ENCODE peak calls at places on chromosomes 13 and 19, in seven cellular contexts. One of them, this sample, is unnamed. For H3K27me3, the result is how much of the 10 kb centered on the place peaks cover.

GRCh38 chr19:33823341-33823740 is 26.7 kb downstream of the KCTD15 start:
- DNase-seq in cardiac muscle cell: no peak
- DNase-seq in body of pancreas: no peak
- DNase-seq in CD8-positive, alpha-beta T cell: no peak
- DNase-seq in PC-3: no peak
- DNase-seq in heart left ventricle: no peak
- DNase-seq in foreskin keratinocyte: no peak
- DNase-seq in this sample: no peak

GRCh38 chr13:48954086-48954485 is 21.6 kb upstream of the FNDC3A start:
- DNase-seq in cardiac muscle cell: peak
- DNase-seq in body of pancreas: no peak
- DNase-seq in CD8-positive, alpha-beta T cell: no peak
- DNase-seq in PC-3: peak
- DNase-seq in heart left ventricle: no peak
- DNase-seq in foreskin keratinocyte: no peak
- DNase-seq in this sample: no peak

GRCh38 chr19:33432408-33433170 is 59.1 kb downstream of the CEBPG start:
- DNase-seq in cardiac muscle cell: no peak
- DNase-seq in body of pancreas: no peak
- DNase-seq in CD8-positive, alpha-beta T cell: no peak
- DNase-seq in PC-3: no peak
- DNase-seq in heart left ventricle: no peak
- DNase-seq in foreskin keratinocyte: no peak
- DNase-seq in this sample: no peak

GRCh38 chr19:47729468-47729798 is 15.9 kb upstream of the NOP53 start:
- DNase-seq in cardiac muscle cell: peak
- DNase-seq in body of pancreas: peak
- DNase-seq in CD8-positive, alpha-beta T cell: no peak
- DNase-seq in PC-3: peak
- DNase-seq in heart left ventricle: peak
- DNase-seq in foreskin keratinocyte: peak
- DNase-seq in this sample: peak

GRCh38 chr19:6777434-6777833 is 4.9 kb downstream of the VAV1 start:
- DNase-seq in cardiac muscle cell: no peak
- DNase-seq in body of pancreas: no peak
- DNase-seq in CD8-positive, alpha-beta T cell: no peak
- DNase-seq in PC-3: no peak
- DNase-seq in heart left ventricle: no peak
- DNase-seq in foreskin keratinocyte: no peak
- DNase-seq in this sample: no peak

GRCh38 chr13:79393564-79394249 is 12.3 kb downstream of the RBM26 start:
- DNase-seq in cardiac muscle cell: no peak
- DNase-seq in body of pancreas: no peak
- DNase-seq in CD8-positive, alpha-beta T cell: peak
- DNase-seq in PC-3: peak
- DNase-seq in heart left ventricle: no peak
- DNase-seq in foreskin keratinocyte: no peak
- DNase-seq in this sample: no peak

GRCh38 chr19:53927745-53928144 is 18.7 kb downstream of the CACNG7 start:
- DNase-seq in cardiac muscle cell: peak
- DNase-seq in body of pancreas: peak
- DNase-seq in CD8-positive, alpha-beta T cell: peak
- DNase-seq in PC-3: peak
- DNase-seq in heart left ventricle: peak
- DNase-seq in foreskin keratinocyte: peak
- DNase-seq in this sample: no peak

GRCh38 chr19:23309926-23310325 is 59.7 kb upstream of the ZNF724 start:
- DNase-seq in cardiac muscle cell: no peak
- DNase-seq in body of pancreas: no peak
- DNase-seq in CD8-positive, alpha-beta T cell: no peak
- DNase-seq in PC-3: no peak
- DNase-seq in heart left ventricle: no peak
- DNase-seq in foreskin keratinocyte: peak
- DNase-seq in this sample: no peak

GRCh38 chr19:48698046-48698445 is 2.3 kb downstream of the FUT2 start:
- DNase-seq in cardiac muscle cell: peak
- DNase-seq in body of pancreas: peak
- DNase-seq in CD8-positive, alpha-beta T cell: no peak
- DNase-seq in PC-3: peak
- DNase-seq in heart left ventricle: no peak
- DNase-seq in foreskin keratinocyte: peak
- DNase-seq in this sample: no peak

GRCh38 chr13:110794209-110794608 is 80.7 kb downstream of the ING1 start:
- DNase-seq in cardiac muscle cell: no peak
- DNase-seq in body of pancreas: no peak
- DNase-seq in CD8-positive, alpha-beta T cell: no peak
- DNase-seq in PC-3: no peak
- DNase-seq in heart left ventricle: no peak
- DNase-seq in foreskin keratinocyte: no peak
- DNase-seq in this sample: no peak

GRCh38 chr13:20446900-20447299 is 78.8 kb downstream of the CRYL1 start:
- DNase-seq in cardiac muscle cell: peak
- DNase-seq in body of pancreas: no peak
- DNase-seq in CD8-positive, alpha-beta T cell: no peak
- DNase-seq in PC-3: no peak
- DNase-seq in heart left ventricle: no peak
- DNase-seq in foreskin keratinocyte: no peak
- DNase-seq in this sample: no peak

GRCh38 chr13:20442798-20443381 is 82.8 kb downstream of the CRYL1 start:
- DNase-seq in cardiac muscle cell: no peak
- DNase-seq in body of pancreas: no peak
- DNase-seq in CD8-positive, alpha-beta T cell: no peak
- DNase-seq in PC-3: peak
- DNase-seq in heart left ventricle: no peak
- DNase-seq in foreskin keratinocyte: no peak
- DNase-seq in this sample: no peak

GRCh38 chr13:20451397-20451796 is 74.3 kb downstream of the CRYL1 start:
- DNase-seq in cardiac muscle cell: no peak
- DNase-seq in body of pancreas: no peak
- DNase-seq in CD8-positive, alpha-beta T cell: no peak
- DNase-seq in PC-3: no peak
- DNase-seq in heart left ventricle: no peak
- DNase-seq in foreskin keratinocyte: no peak
- DNase-seq in this sample: no peak

GRCh38 chr13:20446405-20446804 is 79.3 kb downstream of the CRYL1 start:
- DNase-seq in cardiac muscle cell: no peak
- DNase-seq in body of pancreas: no peak
- DNase-seq in CD8-positive, alpha-beta T cell: no peak
- DNase-seq in PC-3: no peak
- DNase-seq in heart left ventricle: no peak
- DNase-seq in foreskin keratinocyte: no peak
- DNase-seq in this sample: no peak

GRCh38 chr13:20448470-20448869 is 77.2 kb downstream of the CRYL1 start:
- DNase-seq in cardiac muscle cell: no peak
- DNase-seq in body of pancreas: no peak
- DNase-seq in CD8-positive, alpha-beta T cell: no peak
- DNase-seq in PC-3: no peak
- DNase-seq in heart left ventricle: no peak
- DNase-seq in foreskin keratinocyte: no peak
- DNase-seq in this sample: no peak
- H3K27me3 ChIP-seq in cardiac muscle cell: under half
- H3K27me3 ChIP-seq in body of pancreas: under half
- H3K27me3 ChIP-seq in CD8-positive, alpha-beta T cell: under half
- H3K27me3 ChIP-seq in PC-3: under half
- H3K27me3 ChIP-seq in heart left ventricle: under half
- H3K27me3 ChIP-seq in foreskin keratinocyte: under half
- H3K27me3 ChIP-seq in this sample: under half

GRCh38 chr19:39768334-39768733 is 10.3 kb upstream of the LEUTX start:
- DNase-seq in cardiac muscle cell: no peak
- DNase-seq in body of pancreas: no peak
- DNase-seq in CD8-positive, alpha-beta T cell: no peak
- DNase-seq in PC-3: no peak
- DNase-seq in heart left ventricle: no peak
- DNase-seq in foreskin keratinocyte: no peak
- DNase-seq in this sample: no peak
- H3K27me3 ChIP-seq in cardiac muscle cell: under half
- H3K27me3 ChIP-seq in body of pancreas: under half
- H3K27me3 ChIP-seq in CD8-positive, alpha-beta T cell: under half
- H3K27me3 ChIP-seq in PC-3: under half
- H3K27me3 ChIP-seq in heart left ventricle: under half
- H3K27me3 ChIP-seq in foreskin keratinocyte: under half
- H3K27me3 ChIP-seq in this sample: under half

GRCh38 chr13:27971236-27971645 is 2.1 kb upstream of the CDX2 start:
- DNase-seq in cardiac muscle cell: no peak
- DNase-seq in body of pancreas: no peak
- DNase-seq in CD8-positive, alpha-beta T cell: no peak
- DNase-seq in PC-3: no peak
- DNase-seq in heart left ventricle: no peak
- DNase-seq in foreskin keratinocyte: no peak
- DNase-seq in this sample: no peak
- H3K27me3 ChIP-seq in cardiac muscle cell: half or more
- H3K27me3 ChIP-seq in body of pancreas: under half
- H3K27me3 ChIP-seq in CD8-positive, alpha-beta T cell: under half
- H3K27me3 ChIP-seq in PC-3: under half
- H3K27me3 ChIP-seq in heart left ventricle: half or more
- H3K27me3 ChIP-seq in foreskin keratinocyte: half or more
- H3K27me3 ChIP-seq in this sample: half or more

GRCh38 chr19:15781659-15782058 is 5.8 kb upstream of the OR10H5 start:
- DNase-seq in cardiac muscle cell: no peak
- DNase-seq in body of pancreas: no peak
- DNase-seq in CD8-positive, alpha-beta T cell: no peak
- DNase-seq in PC-3: no peak
- DNase-seq in heart left ventricle: no peak
- DNase-seq in foreskin keratinocyte: no peak
- DNase-seq in this sample: no peak

GRCh38 chr19:15780595-15781418 is 6.7 kb upstream of the OR10H5 start:
- DNase-seq in cardiac muscle cell: no peak
- DNase-seq in body of pancreas: peak
- DNase-seq in CD8-positive, alpha-beta T cell: no peak
- DNase-seq in PC-3: peak
- DNase-seq in heart left ventricle: no peak
- DNase-seq in foreskin keratinocyte: peak
- DNase-seq in this sample: no peak

GRCh38 chr19:15776991-15777787 is 10.3 kb upstream of the OR10H5 start:
- DNase-seq in cardiac muscle cell: no peak
- DNase-seq in body of pancreas: no peak
- DNase-seq in CD8-positive, alpha-beta T cell: no peak
- DNase-seq in PC-3: no peak
- DNase-seq in heart left ventricle: no peak
- DNase-seq in foreskin keratinocyte: no peak
- DNase-seq in this sample: no peak

GRCh38 chr19:15779756-15780476 is 7.5 kb upstream of the OR10H5 start:
- DNase-seq in cardiac muscle cell: peak
- DNase-seq in body of pancreas: peak
- DNase-seq in CD8-positive, alpha-beta T cell: no peak
- DNase-seq in PC-3: peak
- DNase-seq in heart left ventricle: peak
- DNase-seq in foreskin keratinocyte: peak
- DNase-seq in this sample: peak

DNA sequence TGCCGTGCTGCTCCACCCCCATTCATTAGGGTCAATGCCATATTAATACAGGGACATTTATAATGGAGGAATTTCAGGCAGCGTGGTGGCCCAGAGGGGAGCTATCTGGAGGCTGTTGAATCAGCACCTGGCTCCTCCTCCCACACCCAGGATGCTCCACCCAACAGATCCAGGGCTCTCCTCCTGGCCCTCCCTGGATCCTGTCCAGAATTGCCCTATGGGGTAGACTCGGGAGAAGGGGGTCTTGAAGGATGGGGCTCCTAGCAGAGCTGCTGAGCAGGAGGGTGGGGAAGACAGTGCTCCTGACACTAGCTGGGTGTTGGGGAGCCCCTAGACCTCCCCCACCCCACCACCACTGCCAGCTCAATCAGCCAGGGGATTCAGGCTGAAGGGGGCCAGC is 5.2 kb upstream of the OR10H5 start:
- DNase-seq in cardiac muscle cell: no peak
- DNase-seq in body of pancreas: no peak
- DNase-seq in CD8-positive, alpha-beta T cell: no peak
- DNase-seq in PC-3: no peak
- DNase-seq in heart left ventricle: no peak
- DNase-seq in foreskin keratinocyte: no peak
- DNase-seq in this sample: no peak
- H3K27me3 ChIP-seq in cardiac muscle cell: under half
- H3K27me3 ChIP-seq in body of pancreas: under half
- H3K27me3 ChIP-seq in CD8-positive, alpha-beta T cell: under half
- H3K27me3 ChIP-seq in PC-3: under half
- H3K27me3 ChIP-seq in heart left ventricle: under half
- H3K27me3 ChIP-seq in foreskin keratinocyte: under half
- H3K27me3 ChIP-seq in this sample: under half

DNA sequence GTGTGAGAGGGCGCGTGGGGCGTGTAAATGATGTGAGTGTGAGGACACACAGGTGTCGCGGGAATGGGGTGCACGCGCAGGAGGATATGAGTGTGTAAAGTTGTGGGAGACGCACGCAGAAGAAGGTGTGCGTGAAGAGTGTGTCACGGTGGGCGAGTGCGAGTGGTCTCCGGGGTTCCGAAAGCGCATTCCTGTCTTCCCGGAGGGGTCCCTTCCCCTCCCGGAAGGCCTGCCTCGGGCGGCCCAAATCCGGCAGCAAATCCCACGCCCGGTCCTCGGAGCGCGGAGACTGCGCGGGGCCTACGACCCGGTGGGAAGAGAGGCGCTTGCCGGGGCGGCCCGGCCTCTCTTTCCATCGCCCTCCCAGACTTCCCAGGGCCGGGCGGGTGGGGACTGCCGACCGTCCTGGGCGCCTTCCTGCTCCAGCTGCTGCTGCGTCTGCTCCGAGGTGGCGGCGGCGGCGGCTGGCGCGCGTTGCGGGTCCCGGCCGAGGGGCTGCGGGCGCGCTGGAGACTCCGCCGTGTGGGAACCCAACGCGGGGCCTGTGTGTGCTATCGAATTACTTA is 2.1 kb downstream of the ZIC5 start:
- DNase-seq in cardiac muscle cell: no peak
- DNase-seq in body of pancreas: no peak
- DNase-seq in CD8-positive, alpha-beta T cell: peak
- DNase-seq in PC-3: no peak
- DNase-seq in heart left ventricle: no peak
- DNase-seq in foreskin keratinocyte: no peak
- DNase-seq in this sample: no peak
- H3K27me3 ChIP-seq in cardiac muscle cell: half or more
- H3K27me3 ChIP-seq in body of pancreas: half or more
- H3K27me3 ChIP-seq in CD8-positive, alpha-beta T cell: half or more
- H3K27me3 ChIP-seq in PC-3: half or more
- H3K27me3 ChIP-seq in heart left ventricle: half or more
- H3K27me3 ChIP-seq in foreskin keratinocyte: half or more
- H3K27me3 ChIP-seq in this sample: half or more

DNA sequence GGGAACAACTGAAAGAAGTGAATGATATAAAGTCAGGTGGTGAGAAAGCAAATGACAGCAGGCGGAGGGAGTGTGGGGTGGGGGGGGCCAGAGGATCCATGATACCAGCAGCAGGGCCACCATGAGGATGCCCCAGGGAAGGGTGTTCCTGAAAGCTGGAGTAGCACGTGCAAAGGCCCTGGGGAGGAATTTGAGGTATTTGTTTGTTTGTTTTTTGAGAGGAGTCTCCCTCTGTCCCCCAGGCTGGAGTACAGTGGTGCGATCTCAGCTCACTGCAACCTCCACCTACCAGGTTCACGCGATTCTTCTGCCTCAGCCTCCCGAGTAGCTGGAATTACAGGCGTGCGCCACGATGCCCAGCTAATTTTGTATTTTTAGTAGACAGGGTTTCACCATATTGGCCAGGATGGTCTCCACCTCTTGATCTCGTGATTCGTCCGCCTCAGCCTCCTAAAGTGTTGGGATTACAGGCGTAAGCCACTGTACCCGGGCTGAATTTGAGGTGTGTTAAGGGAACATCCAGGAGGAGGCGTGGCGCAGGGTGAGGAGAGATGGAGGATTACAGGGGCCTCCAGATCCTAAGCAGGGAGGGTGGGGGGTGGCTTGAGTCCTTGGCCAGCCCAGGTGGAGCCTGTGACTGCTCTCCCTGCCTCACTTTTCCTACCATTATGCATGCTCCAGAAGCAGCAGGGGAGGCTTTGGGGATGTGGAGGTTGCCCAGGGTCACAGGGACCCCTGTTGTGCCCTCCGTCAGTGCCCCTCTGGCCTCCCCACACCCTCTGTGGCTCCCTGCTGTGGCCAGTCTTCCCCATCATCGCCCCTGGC is 12.4 kb upstream of the JUND start:
- DNase-seq in cardiac muscle cell: no peak
- DNase-seq in body of pancreas: no peak
- DNase-seq in CD8-positive, alpha-beta T cell: no peak
- DNase-seq in PC-3: no peak
- DNase-seq in heart left ventricle: no peak
- DNase-seq in foreskin keratinocyte: no peak
- DNase-seq in this sample: peak
- H3K27me3 ChIP-seq in cardiac muscle cell: under half
- H3K27me3 ChIP-seq in body of pancreas: under half
- H3K27me3 ChIP-seq in CD8-positive, alpha-beta T cell: under half
- H3K27me3 ChIP-seq in PC-3: under half
- H3K27me3 ChIP-seq in heart left ventricle: under half
- H3K27me3 ChIP-seq in foreskin keratinocyte: under half
- H3K27me3 ChIP-seq in this sample: under half